ENCODE peak calls at places on chromosomes 11 and 22, in eight cellular contexts. One of them, this sample, is unnamed.

GRCh38 chr11:61140416-61140815 is 20.8 kb downstream of the VPS37C start:
- DNase-seq in IMR-90: no peak
- DNase-seq in stimulated activated naive CD8-positive, alpha-beta T cell treated with anti-CD3 and anti-CD28 coated beads, Interleukin-15, Interleukin-2, amounts not matched to agents 100 U/mL and 50 U/mL, for 24 hours: no peak
- DNase-seq in activated CD4-positive, alpha-beta T cell treated with anti-CD3 and anti-CD28 coated beads for 1 hour: no peak
- DNase-seq in myocyte: no peak
- DNase-seq in stimulated activated CD8-positive, alpha-beta memory T cell treated with anti-CD3 and anti-CD28 coated beads, Interleukin-15, amount 100 ng/mL, for 4 hours: no peak
- DNase-seq in fibroblast of mammary gland: no peak
- DNase-seq in LoVo: no peak
- DNase-seq in this sample: no peak

GRCh38 chr22:27331526-27332281 is 469.9 kb downstream of the MN1 start:
- DNase-seq in myocyte: peak; percentile 33
- DNase-seq in fibroblast of mammary gland: peak; percentile 28
- DNase-seq in stimulated activated CD8-positive, alpha-beta memory T cell treated with anti-CD3 and anti-CD28 coated beads, Interleukin-15, amount 100 ng/mL, for 4 hours: no peak
- DNase-seq in IMR-90: peak; percentile 27
- DNase-seq in stimulated activated naive CD8-positive, alpha-beta T cell treated with anti-CD3 and anti-CD28 coated beads, Interleukin-15, Interleukin-2, amounts not matched to agents 100 U/mL and 50 U/mL, for 24 hours: no peak
- DNase-seq in LoVo: no peak
- DNase-seq in activated CD4-positive, alpha-beta T cell treated with anti-CD3 and anti-CD28 coated beads for 1 hour: no peak
- DNase-seq in this sample: no peak

GRCh38 chr11:27429740-27430451 is 42.7 kb downstream of the LGR4 start:
- DNase-seq in activated CD4-positive, alpha-beta T cell treated with anti-CD3 and anti-CD28 coated beads for 1 hour: no peak
- DNase-seq in stimulated activated CD8-positive, alpha-beta memory T cell treated with anti-CD3 and anti-CD28 coated beads, Interleukin-15, amount 100 ng/mL, for 4 hours: no peak
- DNase-seq in myocyte: no peak
- DNase-seq in fibroblast of mammary gland: no peak
- DNase-seq in IMR-90: peak; percentile 7
- DNase-seq in stimulated activated naive CD8-positive, alpha-beta T cell treated with anti-CD3 and anti-CD28 coated beads, Interleukin-15, Interleukin-2, amounts not matched to agents 100 U/mL and 50 U/mL, for 24 hours: no peak
- DNase-seq in LoVo: no peak
- DNase-seq in this sample: no peak

GRCh38 chr11:62497132-62497915 is 49.3 kb downstream of the AHNAK start:
- DNase-seq in myocyte: peak; percentile 57
- DNase-seq in activated CD4-positive, alpha-beta T cell treated with anti-CD3 and anti-CD28 coated beads for 1 hour: no peak
- DNase-seq in IMR-90: peak; percentile 81
- DNase-seq in fibroblast of mammary gland: peak; percentile 72
- DNase-seq in LoVo: peak; percentile 58
- DNase-seq in stimulated activated CD8-positive, alpha-beta memory T cell treated with anti-CD3 and anti-CD28 coated beads, Interleukin-15, amount 100 ng/mL, for 4 hours: no peak
- DNase-seq in stimulated activated naive CD8-positive, alpha-beta T cell treated with anti-CD3 and anti-CD28 coated beads, Interleukin-15, Interleukin-2, amounts not matched to agents 100 U/mL and 50 U/mL, for 24 hours: peak; percentile 19
- DNase-seq in this sample: no peak

GRCh38 chr11:86547727-86548126 is 124.7 kb downstream of the ME3 start:
- DNase-seq in fibroblast of mammary gland: no peak
- DNase-seq in stimulated activated CD8-positive, alpha-beta memory T cell treated with anti-CD3 and anti-CD28 coated beads, Interleukin-15, amount 100 ng/mL, for 4 hours: no peak
- DNase-seq in myocyte: no peak
- DNase-seq in LoVo: no peak
- DNase-seq in IMR-90: no peak
- DNase-seq in stimulated activated naive CD8-positive, alpha-beta T cell treated with anti-CD3 and anti-CD28 coated beads, Interleukin-15, Interleukin-2, amounts not matched to agents 100 U/mL and 50 U/mL, for 24 hours: no peak
- DNase-seq in activated CD4-positive, alpha-beta T cell treated with anti-CD3 and anti-CD28 coated beads for 1 hour: no peak
- DNase-seq in this sample: no peak

GRCh38 chr11:129251067-129251466 is 58.9 kb upstream of the ARHGAP32 start:
- DNase-seq in LoVo: no peak
- DNase-seq in myocyte: peak; percentile 11
- DNase-seq in stimulated activated naive CD8-positive, alpha-beta T cell treated with anti-CD3 and anti-CD28 coated beads, Interleukin-15, Interleukin-2, amounts not matched to agents 100 U/mL and 50 U/mL, for 24 hours: no peak
- DNase-seq in activated CD4-positive, alpha-beta T cell treated with anti-CD3 and anti-CD28 coated beads for 1 hour: no peak
- DNase-seq in IMR-90: peak; percentile 56
- DNase-seq in stimulated activated CD8-positive, alpha-beta memory T cell treated with anti-CD3 and anti-CD28 coated beads, Interleukin-15, amount 100 ng/mL, for 4 hours: no peak
- DNase-seq in fibroblast of mammary gland: peak; percentile 74
- DNase-seq in this sample: no peak

GRCh38 chr22:41289681-41290080 is 3.7 kb upstream of the RANGAP1 start:
- DNase-seq in activated CD4-positive, alpha-beta T cell treated with anti-CD3 and anti-CD28 coated beads for 1 hour: no peak
- DNase-seq in stimulated activated CD8-positive, alpha-beta memory T cell treated with anti-CD3 and anti-CD28 coated beads, Interleukin-15, amount 100 ng/mL, for 4 hours: no peak
- DNase-seq in myocyte: no peak
- DNase-seq in LoVo: no peak
- DNase-seq in stimulated activated naive CD8-positive, alpha-beta T cell treated with anti-CD3 and anti-CD28 coated beads, Interleukin-15, Interleukin-2, amounts not matched to agents 100 U/mL and 50 U/mL, for 24 hours: no peak
- DNase-seq in IMR-90: no peak
- DNase-seq in fibroblast of mammary gland: no peak
- DNase-seq in this sample: no peak

GRCh38 chr11:61543606-61544306 is 35.2 kb downstream of the LRRC10B start:
- DNase-seq in LoVo: no peak
- DNase-seq in activated CD4-positive, alpha-beta T cell treated with anti-CD3 and anti-CD28 coated beads for 1 hour: no peak
- DNase-seq in stimulated activated CD8-positive, alpha-beta memory T cell treated with anti-CD3 and anti-CD28 coated beads, Interleukin-15, amount 100 ng/mL, for 4 hours: no peak
- DNase-seq in IMR-90: peak; percentile 57
- DNase-seq in stimulated activated naive CD8-positive, alpha-beta T cell treated with anti-CD3 and anti-CD28 coated beads, Interleukin-15, Interleukin-2, amounts not matched to agents 100 U/mL and 50 U/mL, for 24 hours: no peak
- DNase-seq in myocyte: no peak
- DNase-seq in fibroblast of mammary gland: peak; percentile 88
- DNase-seq in this sample: no peak

GRCh38 chr22:31093956-31094622 is 13.0 kb downstream of the SMTN start:
- DNase-seq in fibroblast of mammary gland: no peak
- DNase-seq in LoVo: no peak
- DNase-seq in myocyte: peak; percentile 89
- DNase-seq in IMR-90: no peak
- DNase-seq in stimulated activated naive CD8-positive, alpha-beta T cell treated with anti-CD3 and anti-CD28 coated beads, Interleukin-15, Interleukin-2, amounts not matched to agents 100 U/mL and 50 U/mL, for 24 hours: no peak
- DNase-seq in stimulated activated CD8-positive, alpha-beta memory T cell treated with anti-CD3 and anti-CD28 coated beads, Interleukin-15, amount 100 ng/mL, for 4 hours: no peak
- DNase-seq in activated CD4-positive, alpha-beta T cell treated with anti-CD3 and anti-CD28 coated beads for 1 hour: no peak
- DNase-seq in this sample: no peak

GRCh38 chr11:73271936-73272679 is at the start of gene P2RY6:
- DNase-seq in stimulated activated naive CD8-positive, alpha-beta T cell treated with anti-CD3 and anti-CD28 coated beads, Interleukin-15, Interleukin-2, amounts not matched to agents 100 U/mL and 50 U/mL, for 24 hours: no peak
- DNase-seq in LoVo: no peak
- DNase-seq in IMR-90: peak; percentile 60
- DNase-seq in fibroblast of mammary gland: peak; percentile 37
- DNase-seq in activated CD4-positive, alpha-beta T cell treated with anti-CD3 and anti-CD28 coated beads for 1 hour: no peak
- DNase-seq in stimulated activated CD8-positive, alpha-beta memory T cell treated with anti-CD3 and anti-CD28 coated beads, Interleukin-15, amount 100 ng/mL, for 4 hours: no peak
- DNase-seq in myocyte: peak; percentile 74
- DNase-seq in this sample: no peak

GRCh38 chr22:20407829-20408228 is 13.9 kb downstream of the ZNF74 start:
- DNase-seq in IMR-90: no peak
- DNase-seq in stimulated activated naive CD8-positive, alpha-beta T cell treated with anti-CD3 and anti-CD28 coated beads, Interleukin-15, Interleukin-2, amounts not matched to agents 100 U/mL and 50 U/mL, for 24 hours: no peak
- DNase-seq in stimulated activated CD8-positive, alpha-beta memory T cell treated with anti-CD3 and anti-CD28 coated beads, Interleukin-15, amount 100 ng/mL, for 4 hours: no peak
- DNase-seq in fibroblast of mammary gland: no peak
- DNase-seq in activated CD4-positive, alpha-beta T cell treated with anti-CD3 and anti-CD28 coated beads for 1 hour: no peak
- DNase-seq in myocyte: no peak
- DNase-seq in LoVo: no peak
- DNase-seq in this sample: no peak

GRCh38 chr22:17217179-17217578 is 2.1 kb downstream of the ADA2 start:
- DNase-seq in IMR-90: no peak
- DNase-seq in myocyte: no peak
- DNase-seq in LoVo: no peak
- DNase-seq in stimulated activated naive CD8-positive, alpha-beta T cell treated with anti-CD3 and anti-CD28 coated beads, Interleukin-15, Interleukin-2, amounts not matched to agents 100 U/mL and 50 U/mL, for 24 hours: no peak
- DNase-seq in fibroblast of mammary gland: no peak
- DNase-seq in activated CD4-positive, alpha-beta T cell treated with anti-CD3 and anti-CD28 coated beads for 1 hour: no peak
- DNase-seq in stimulated activated CD8-positive, alpha-beta memory T cell treated with anti-CD3 and anti-CD28 coated beads, Interleukin-15, amount 100 ng/mL, for 4 hours: no peak
- DNase-seq in this sample: no peak

GRCh38 chr22:48702573-48703264 is 1125.0 kb downstream of the BRD1 start:
- DNase-seq in stimulated activated CD8-positive, alpha-beta memory T cell treated with anti-CD3 and anti-CD28 coated beads, Interleukin-15, amount 100 ng/mL, for 4 hours: no peak
- DNase-seq in IMR-90: no peak
- DNase-seq in activated CD4-positive, alpha-beta T cell treated with anti-CD3 and anti-CD28 coated beads for 1 hour: no peak
- DNase-seq in LoVo: no peak
- DNase-seq in stimulated activated naive CD8-positive, alpha-beta T cell treated with anti-CD3 and anti-CD28 coated beads, Interleukin-15, Interleukin-2, amounts not matched to agents 100 U/mL and 50 U/mL, for 24 hours: no peak
- DNase-seq in fibroblast of mammary gland: no peak
- DNase-seq in myocyte: no peak
- DNase-seq in this sample: no peak

GRCh38 chr11:119109843-119110242 is 2.7 kb downstream of the C2CD2L start:
- DNase-seq in fibroblast of mammary gland: no peak
- DNase-seq in activated CD4-positive, alpha-beta T cell treated with anti-CD3 and anti-CD28 coated beads for 1 hour: no peak
- DNase-seq in myocyte: no peak
- DNase-seq in stimulated activated CD8-positive, alpha-beta memory T cell treated with anti-CD3 and anti-CD28 coated beads, Interleukin-15, amount 100 ng/mL, for 4 hours: no peak
- DNase-seq in stimulated activated naive CD8-positive, alpha-beta T cell treated with anti-CD3 and anti-CD28 coated beads, Interleukin-15, Interleukin-2, amounts not matched to agents 100 U/mL and 50 U/mL, for 24 hours: no peak
- DNase-seq in IMR-90: no peak
- DNase-seq in LoVo: no peak
- DNase-seq in this sample: no peak

GRCh38 chr11:116421529-116422185 is 351.1 kb downstream of the BUD13 start:
- DNase-seq in LoVo: no peak
- DNase-seq in stimulated activated naive CD8-positive, alpha-beta T cell treated with anti-CD3 and anti-CD28 coated beads, Interleukin-15, Interleukin-2, amounts not matched to agents 100 U/mL and 50 U/mL, for 24 hours: no peak
- DNase-seq in activated CD4-positive, alpha-beta T cell treated with anti-CD3 and anti-CD28 coated beads for 1 hour: no peak
- DNase-seq in stimulated activated CD8-positive, alpha-beta memory T cell treated with anti-CD3 and anti-CD28 coated beads, Interleukin-15, amount 100 ng/mL, for 4 hours: no peak
- DNase-seq in myocyte: no peak
- DNase-seq in IMR-90: no peak
- DNase-seq in fibroblast of mammary gland: no peak
- DNase-seq in this sample: no peak

GRCh38 chr11:61712911-61713310 is 32.7 kb downstream of the DAGLA start:
- DNase-seq in fibroblast of mammary gland: no peak
- DNase-seq in LoVo: no peak
- DNase-seq in stimulated activated CD8-positive, alpha-beta memory T cell treated with anti-CD3 and anti-CD28 coated beads, Interleukin-15, amount 100 ng/mL, for 4 hours: no peak
- DNase-seq in stimulated activated naive CD8-positive, alpha-beta T cell treated with anti-CD3 and anti-CD28 coated beads, Interleukin-15, Interleukin-2, amounts not matched to agents 100 U/mL and 50 U/mL, for 24 hours: no peak
- DNase-seq in IMR-90: no peak
- DNase-seq in activated CD4-positive, alpha-beta T cell treated with anti-CD3 and anti-CD28 coated beads for 1 hour: no peak
- DNase-seq in myocyte: no peak
- DNase-seq in this sample: no peak

GRCh38 chr11:11620251-11620965 is 1.4 kb downstream of the GALNT18 start:
- DNase-seq in LoVo: peak; percentile 61
- DNase-seq in activated CD4-positive, alpha-beta T cell treated with anti-CD3 and anti-CD28 coated beads for 1 hour: no peak
- DNase-seq in stimulated activated naive CD8-positive, alpha-beta T cell treated with anti-CD3 and anti-CD28 coated beads, Interleukin-15, Interleukin-2, amounts not matched to agents 100 U/mL and 50 U/mL, for 24 hours: peak; percentile 17
- DNase-seq in fibroblast of mammary gland: peak; percentile 24
- DNase-seq in myocyte: peak; percentile 51
- DNase-seq in stimulated activated CD8-positive, alpha-beta memory T cell treated with anti-CD3 and anti-CD28 coated beads, Interleukin-15, amount 100 ng/mL, for 4 hours: no peak
- DNase-seq in IMR-90: peak; percentile 12
- DNase-seq in this sample: no peak

GRCh38 chr11:61587541-61587941 is 6.7 kb upstream of the SYT7 start:
- DNase-seq in stimulated activated CD8-positive, alpha-beta memory T cell treated with anti-CD3 and anti-CD28 coated beads, Interleukin-15, amount 100 ng/mL, for 4 hours: peak; percentile 8
- DNase-seq in IMR-90: no peak
- DNase-seq in fibroblast of mammary gland: peak; percentile 35
- DNase-seq in activated CD4-positive, alpha-beta T cell treated with anti-CD3 and anti-CD28 coated beads for 1 hour: peak; percentile 15
- DNase-seq in myocyte: peak; percentile 65
- DNase-seq in LoVo: no peak
- DNase-seq in stimulated activated naive CD8-positive, alpha-beta T cell treated with anti-CD3 and anti-CD28 coated beads, Interleukin-15, Interleukin-2, amounts not matched to agents 100 U/mL and 50 U/mL, for 24 hours: no peak
- DNase-seq in this sample: no peak

GRCh38 chr11:128361451-128362020 is 225.8 kb downstream of the ETS1 start:
- DNase-seq in LoVo: no peak
- DNase-seq in IMR-90: peak; percentile 92
- DNase-seq in myocyte: peak; percentile 20
- DNase-seq in stimulated activated CD8-positive, alpha-beta memory T cell treated with anti-CD3 and anti-CD28 coated beads, Interleukin-15, amount 100 ng/mL, for 4 hours: no peak
- DNase-seq in fibroblast of mammary gland: peak; percentile 22
- DNase-seq in activated CD4-positive, alpha-beta T cell treated with anti-CD3 and anti-CD28 coated beads for 1 hour: no peak
- DNase-seq in stimulated activated naive CD8-positive, alpha-beta T cell treated with anti-CD3 and anti-CD28 coated beads, Interleukin-15, Interleukin-2, amounts not matched to agents 100 U/mL and 50 U/mL, for 24 hours: no peak
- DNase-seq in this sample: no peak

GRCh38 chr22:37920131-37920530 is 14.0 kb downstream of the MICALL1 start:
- DNase-seq in myocyte: no peak
- DNase-seq in fibroblast of mammary gland: no peak
- DNase-seq in IMR-90: no peak
- DNase-seq in stimulated activated CD8-positive, alpha-beta memory T cell treated with anti-CD3 and anti-CD28 coated beads, Interleukin-15, amount 100 ng/mL, for 4 hours: no peak
- DNase-seq in activated CD4-positive, alpha-beta T cell treated with anti-CD3 and anti-CD28 coated beads for 1 hour: no peak
- DNase-seq in stimulated activated naive CD8-positive, alpha-beta T cell treated with anti-CD3 and anti-CD28 coated beads, Interleukin-15, Interleukin-2, amounts not matched to agents 100 U/mL and 50 U/mL, for 24 hours: no peak
- DNase-seq in LoVo: no peak
- DNase-seq in this sample: no peak

GRCh38 chr11:41665633-41666032 is 206.2 kb upstream of the LRRC4C start:
- DNase-seq in activated CD4-positive, alpha-beta T cell treated with anti-CD3 and anti-CD28 coated beads for 1 hour: no peak
- DNase-seq in stimulated activated naive CD8-positive, alpha-beta T cell treated with anti-CD3 and anti-CD28 coated beads, Interleukin-15, Interleukin-2, amounts not matched to agents 100 U/mL and 50 U/mL, for 24 hours: no peak
- DNase-seq in LoVo: no peak
- DNase-seq in fibroblast of mammary gland: no peak
- DNase-seq in stimulated activated CD8-positive, alpha-beta memory T cell treated with anti-CD3 and anti-CD28 coated beads, Interleukin-15, amount 100 ng/mL, for 4 hours: no peak
- DNase-seq in myocyte: no peak
- DNase-seq in IMR-90: no peak
- DNase-seq in this sample: no peak

GRCh38 chr11:128724891-128725611 is 31.2 kb downstream of the FLI1 start:
- DNase-seq in stimulated activated naive CD8-positive, alpha-beta T cell treated with anti-CD3 and anti-CD28 coated beads, Interleukin-15, Interleukin-2, amounts not matched to agents 100 U/mL and 50 U/mL, for 24 hours: no peak
- DNase-seq in myocyte: no peak
- DNase-seq in LoVo: no peak
- DNase-seq in stimulated activated CD8-positive, alpha-beta memory T cell treated with anti-CD3 and anti-CD28 coated beads, Interleukin-15, amount 100 ng/mL, for 4 hours: no peak
- DNase-seq in activated CD4-positive, alpha-beta T cell treated with anti-CD3 and anti-CD28 coated beads for 1 hour: no peak
- DNase-seq in IMR-90: no peak
- DNase-seq in fibroblast of mammary gland: no peak
- DNase-seq in this sample: no peak

GRCh38 chr11:37504066-37504611 is 906.1 kb upstream of the RAG2 start:
- DNase-seq in stimulated activated naive CD8-positive, alpha-beta T cell treated with anti-CD3 and anti-CD28 coated beads, Interleukin-15, Interleukin-2, amounts not matched to agents 100 U/mL and 50 U/mL, for 24 hours: no peak
- DNase-seq in IMR-90: peak; percentile 90
- DNase-seq in activated CD4-positive, alpha-beta T cell treated with anti-CD3 and anti-CD28 coated beads for 1 hour: no peak
- DNase-seq in myocyte: peak; percentile 80
- DNase-seq in fibroblast of mammary gland: peak; percentile 88
- DNase-seq in stimulated activated CD8-positive, alpha-beta memory T cell treated with anti-CD3 and anti-CD28 coated beads, Interleukin-15, amount 100 ng/mL, for 4 hours: no peak
- DNase-seq in LoVo: peak; percentile 5
- DNase-seq in this sample: no peak

This sample was measured in stimulated activated naive CD4-positive, alpha-beta T cell treated with Interleukin-2 at 50 U/mL for 16 hours.